ENCODE peak calls at places on chromosomes 2 and 18, in six cellular contexts. C is HCT116, I is SK-N-SH, M is Panc1, V is H1, Z is GM12878. G is an unnamed sample.

GRCh38 chr18:56333846-56334245 is 304.5 kb downstream of the TXNL1 start:
- DNase-seq in M (no peak), V (no peak), C (no peak), I (no peak), Z (no peak), G (no peak)

GRCh38 chr18:79503406-79503805 is 107.7 kb downstream of the NFATC1 start:
- DNase-seq in V (peak; percentile 30), M (no peak), C (no peak), Z (no peak), I (no peak), G (no peak)

GRCh38 chr2:101311390-101312019 is 3.0 kb upstream of the RNF149 start:
- DNase-seq in I (no peak), C (no peak), M (no peak), Z (no peak), V (no peak), G (peak; percentile 62)

GRCh38 chr18:79610461-79611039 is 69.1 kb upstream of the CTDP1 start:
- DNase-seq in V (peak; percentile 43), C (no peak), I (no peak), Z (no peak), M (no peak), G (no peak)

GRCh38 chr2:133532919-133533318 is 35.3 kb downstream of the NCKAP5 start:
- DNase-seq in I (no peak), Z (no peak), C (no peak), M (no peak), V (no peak), G (no peak)

GRCh38 chr2:50786345-50786744 is 245.6 kb downstream of the NRXN1 start:
- DNase-seq in I (no peak), V (no peak), C (no peak), Z (no peak), M (no peak), G (no peak)

GRCh38 chr2:223591596-223591995 is 10.6 kb downstream of the SCG2 start:
- DNase-seq in M (no peak), Z (no peak), I (no peak), C (no peak), V (no peak), G (no peak)

GRCh38 chr18:72652990-72653593 is 109.0 kb upstream of the CBLN2 start:
- DNase-seq in C (no peak), I (peak; percentile 61), Z (no peak), V (peak; percentile 77), M (peak; percentile 36), G (peak; percentile 48)

GRCh38 chr2:47198985-47199451 is 43.9 kb upstream of the STPG4 start:
- DNase-seq in Z (no peak), C (no peak), V (peak; percentile 36), I (no peak), M (no peak), G (no peak)

GRCh38 chr18:70288851-70289328 is at the start of gene SOCS6:
- DNase-seq in I (peak; percentile 89), M (no peak), V (peak; percentile 76), C (no peak), Z (no peak), G (no peak)

GRCh38 chr2:55133467-55134315 is 83.4 kb upstream of the RTN4 start:
- DNase-seq in I (no peak), M (no peak), C (no peak), V (no peak), Z (peak; percentile 60), G (peak; percentile 81)

GRCh38 chr2:220987839-220988238 is 584.3 kb downstream of the EPHA4 start:
- DNase-seq in M (no peak), C (no peak), I (no peak), Z (no peak), V (no peak), G (no peak)

GRCh38 chr18:75051757-75052156 is 157.2 kb downstream of the PTGR3 start:
- DNase-seq in I (no peak), Z (no peak), C (no peak), M (no peak), V (no peak), G (no peak)

GRCh38 chr18:44079602-44080001 is 601.1 kb upstream of the SETBP1 start:
- DNase-seq in Z (no peak), V (no peak), C (no peak), M (no peak), I (no peak), G (peak; percentile 4)

GRCh38 chr2:37867166-37867565 is 57.9 kb upstream of the RMDN2 start:
- DNase-seq in V (no peak), M (no peak), C (no peak), Z (no peak), I (no peak), G (no peak)

GRCh38 chr2:64609229-64609994 is 44.3 kb downstream of the SERTAD2 start:
- DNase-seq in V (peak; percentile 81), C (no peak), M (no peak), Z (no peak), I (peak; percentile 63), G (no peak)

GRCh38 chr2:215607790-215608189 is 171.9 kb upstream of the FN1 start:
- DNase-seq in I (no peak), M (no peak), C (no peak), V (no peak), Z (no peak), G (no peak)

GRCh38 chr2:239947361-239948045 is 77.6 kb downstream of the NDUFA10 start:
- DNase-seq in I (no peak), V (no peak), C (no peak), Z (no peak), M (no peak), G (no peak)

GRCh38 chr18:48565105-48565504 is 26.3 kb downstream of the CTIF start:
- DNase-seq in C (no peak), I (no peak), M (no peak), Z (no peak), V (no peak), G (no peak)

GRCh38 chr18:60649107-60649506 is 276.5 kb upstream of the MC4R start:
- DNase-seq in M (no peak), V (no peak), I (no peak), Z (peak; percentile 37), C (no peak), G (no peak)

GRCh38 chr18:70452501-70452900 is 163.7 kb downstream of the SOCS6 start:
- DNase-seq in M (no peak), Z (no peak), V (no peak), I (no peak), C (no peak), G (no peak)

GRCh38 chr18:36769172-36769571 is 59.6 kb downstream of the TPGS2 start:
- DNase-seq in V (no peak), M (no peak), Z (no peak), I (no peak), C (no peak), G (no peak)

GRCh38 chr18:46319793-46320192 is 215.6 kb downstream of the HAUS1 start:
- DNase-seq in Z (no peak), M (no peak), C (no peak), I (no peak), V (no peak), G (no peak)

GRCh38 chr2:161238559-161239415 is 69.4 kb upstream of the PSMD14 start:
- DNase-seq in I (peak; percentile 80), M (no peak), Z (no peak), C (no peak), V (peak; percentile 87), G (no peak)

GRCh38 chr2:85470850-85471800 is 52.6 kb downstream of the SH2D6 start:
- DNase-seq in V (no peak), Z (no peak), M (no peak), I (peak; percentile 42), C (no peak), G (peak; percentile 98)
- TF ChIP-seq SIN3A in V (no peak), Z (no peak), M (no peak), I (no peak), C (no peak), G (no peak)

DNA sequence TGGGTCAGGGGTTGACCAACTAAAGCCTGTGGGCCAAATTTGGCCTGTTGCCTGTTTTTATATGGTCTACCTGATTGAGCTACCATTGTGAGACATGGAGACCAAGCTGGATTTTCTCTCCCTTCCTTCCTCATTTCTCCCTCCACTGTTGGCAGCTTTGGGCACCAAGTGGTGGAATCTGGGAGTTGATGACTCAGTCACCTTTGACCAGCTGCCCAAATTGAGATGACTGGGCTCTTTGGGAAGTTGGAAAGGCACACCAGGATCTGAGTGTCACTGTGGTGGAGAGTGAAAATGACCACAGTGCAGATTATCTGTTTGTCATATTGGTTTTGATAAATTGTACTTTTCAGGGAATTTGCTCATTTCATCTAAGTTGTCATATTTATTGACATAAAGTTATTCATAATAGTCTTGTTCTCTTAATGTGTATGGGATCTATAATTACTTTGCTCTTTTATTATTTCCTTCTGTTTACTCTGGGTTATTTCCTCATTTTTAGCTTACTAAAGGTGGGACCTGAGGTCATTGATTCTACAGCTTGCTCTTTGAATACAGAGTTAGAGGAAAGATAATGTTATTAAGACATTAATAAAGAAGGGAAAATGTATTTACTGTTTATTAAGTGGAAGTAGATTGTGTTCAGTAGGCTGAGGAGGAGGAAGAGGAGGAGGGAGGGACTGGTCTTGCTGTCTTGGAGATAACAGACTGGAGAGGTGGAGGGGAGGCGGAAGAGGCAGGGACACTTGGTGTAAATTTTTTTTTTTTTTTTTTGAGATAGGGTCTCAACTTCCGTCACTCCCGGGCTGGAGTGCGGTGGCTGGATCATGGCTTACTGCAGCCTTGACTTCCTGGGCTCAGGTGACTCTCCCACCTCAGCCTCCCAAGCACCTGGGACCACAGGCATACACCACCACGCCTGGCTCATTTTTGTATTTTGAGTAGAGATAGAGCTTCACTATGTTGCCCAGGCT is 31.8 kb downstream of the AGFG1 start:
- DNase-seq in V (no peak), Z (no peak), C (peak; percentile 84), M (peak; percentile 39), I (no peak), G (peak; percentile 50)
- TF ChIP-seq SIN3A in V (no peak), Z (no peak), C (no peak), M (no peak), I (no peak), G (no peak)

GRCh38 chr2:107338059-107338458 is 452.1 kb upstream of the ST6GAL2 start:
- DNase-seq in C (no peak), M (no peak), V (no peak), I (no peak), Z (no peak), G (no peak)
- TF ChIP-seq SIN3A in C (no peak), M (no peak), V (no peak), I (no peak), Z (no peak), G (no peak)

DNA sequence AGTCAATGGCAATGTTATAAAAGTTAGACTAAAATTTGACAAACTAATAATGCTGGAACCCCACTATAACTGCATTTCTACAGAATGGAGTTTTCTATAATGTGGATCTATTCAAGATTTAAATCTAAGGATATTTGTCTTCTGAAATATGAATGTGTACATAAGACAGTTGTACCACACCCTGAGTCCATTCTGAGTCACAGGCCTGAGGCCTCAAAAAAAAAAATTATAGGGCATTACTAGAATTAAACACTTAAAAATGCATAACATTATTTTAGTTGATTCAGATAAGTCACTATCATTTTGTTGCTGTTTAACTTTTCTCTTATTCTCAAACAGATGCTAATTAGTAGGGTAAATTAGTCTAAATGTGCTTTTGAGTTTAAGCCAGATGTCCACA is 42.2 kb upstream of the COL5A2 start:
- DNase-seq in V (no peak), C (no peak), I (no peak), Z (no peak), M (no peak), G (no peak)
- TF ChIP-seq SIN3A in V (no peak), C (no peak), I (no peak), Z (no peak), M (no peak), G (no peak)

GRCh38 chr2:28338046-28338753 is 54.5 kb upstream of the FOSL2 start:
- DNase-seq in C (no peak), I (no peak), Z (no peak), V (no peak), M (no peak), G (no peak)
- TF ChIP-seq SIN3A in C (no peak), I (no peak), Z (no peak), V (no peak), M (no peak), G (no peak)